ENCODE peak calls at places on chromosomes 4 and X, in seven cellular contexts. N is stimulated activated naive CD4-positive, alpha-beta T cell treated with Interleukin-2 at 50 U/mL for 16 hours; V is activated CD8-positive, alpha-beta T cell treated with anti-CD3 and anti-CD28 coated beads for 36 hours; A is right lobe of liver; Y is memory B cell; P is Calu3; I is tibial nerve. E is an unnamed sample.

GRCh38 chr4:185550933-185551332 is 15.6 kb upstream of the PDLIM3 start:
- DNase-seq in I (no peak), V (no peak), P (no peak), A (no peak), Y (no peak), N (no peak), E (no peak)

GRCh38 chr4:20444599-20445337 is 193.1 kb downstream of the SLIT2 start:
- DNase-seq in N (no peak), V (no peak), A (no peak), I (no peak), Y (no peak), P (no peak), E (no peak)

GRCh38 chr4:186699298-186699697 is 24.4 kb downstream of the FAT1 start:
- DNase-seq in A (no peak), N (no peak), I (no peak), Y (no peak), P (peak), V (no peak), E (no peak)

GRCh38 chrX:14027031-14027430 is 2.7 kb downstream of the GEMIN8 start:
- DNase-seq in Y (no peak), P (peak), A (no peak), I (no peak), V (no peak), N (no peak), E (no peak)

GRCh38 chrX:21757960-21758359 is at the start of gene SMPX:
- DNase-seq in N (no peak), A (no peak), P (no peak), I (no peak), V (no peak), Y (no peak), E (no peak)

GRCh38 chr4:34861661-34862060 is 1382.7 kb downstream of the ARAP2 start:
- DNase-seq in Y (no peak), V (no peak), P (no peak), N (no peak), A (no peak), I (no peak), E (no peak)

GRCh38 chr4:106355193-106355592 is 13.4 kb downstream of the GIMD1 start:
- DNase-seq in I (no peak), P (no peak), A (peak), N (no peak), V (no peak), Y (no peak), E (no peak)

GRCh38 chrX:1462596-1463251 is 10.0 kb upstream of the ASMTL start:
- DNase-seq in A (no peak), P (no peak), I (no peak), V (peak), Y (peak), N (peak), E (no peak)

GRCh38 chrX:10660171-10660570 is 39.8 kb upstream of the MID1 start:
- DNase-seq in P (no peak), A (no peak), N (no peak), I (no peak), Y (no peak), V (no peak), E (no peak)

GRCh38 chr4:53478671-53479456 is 101.4 kb downstream of the FIP1L1 start:
- DNase-seq in N (no peak), V (no peak), I (no peak), P (no peak), A (no peak), Y (no peak), E (no peak)

GRCh38 chr4:150598906-150599305 is 17.0 kb downstream of the MAB21L2 start:
- DNase-seq in Y (no peak), V (no peak), P (no peak), A (no peak), I (no peak), N (no peak), E (no peak)

GRCh38 chrX:148536961-148537360 is 36.5 kb downstream of the AFF2 start:
- DNase-seq in A (no peak), P (no peak), Y (no peak), I (no peak), V (no peak), N (no peak), E (no peak)

GRCh38 chr4:177047851-177048174 is 255.1 kb upstream of the VEGFC start:
- DNase-seq in V (no peak), P (no peak), Y (no peak), N (no peak), I (no peak), A (no peak), E (no peak)

GRCh38 chrX:72271091-72271490 is 6.0 kb downstream of the RPS4X start:
- DNase-seq in A (no peak), Y (no peak), V (no peak), P (no peak), I (no peak), N (no peak), E (no peak)

GRCh38 chr4:17197070-17197469 is 298.6 kb upstream of the LDB2 start:
- DNase-seq in I (no peak), N (no peak), Y (no peak), A (no peak), V (no peak), P (no peak), E (no peak)

E was measured in omental fat pad.